ENCODE peak calls at places on chromosomes 1 and 21, in nine cellular contexts. X, S, P, Y, N, K, H, T and U are unnamed samples.

GRCh38 chr1:30189818-30190480 is 533.4 kb downstream of the MATN1 start:
- DNase-seq in X (no peak), S (no peak), P (no peak), Y (no peak), N (no peak), K (no peak), H (no peak), T (no peak), U (no peak)

GRCh38 chr1:60825593-60825992 is 256.8 kb upstream of the NFIA start:
- DNase-seq in X (no peak), S (no peak), P (no peak), Y (no peak), N (no peak), K (peak), H (no peak), T (no peak), U (no peak)

GRCh38 chr1:62589321-62589720 is 8.0 kb upstream of the ANGPTL3 start:
- DNase-seq in X (no peak), S (no peak), P (no peak), Y (peak), N (no peak), K (no peak), H (no peak), T (no peak), U (no peak)

GRCh38 chr1:220717800-220718640 is 27.9 kb downstream of the C1orf115 start:
- DNase-seq in X (no peak), S (no peak), P (no peak), Y (no peak), N (no peak), K (no peak), H (no peak), T (no peak), U (no peak)

GRCh38 chr21:42191978-42192595 is 26.9 kb upstream of the ABCG1 start:
- DNase-seq in X (no peak), S (no peak), P (no peak), Y (no peak), N (no peak), K (no peak), H (no peak), T (no peak), U (no peak)

GRCh38 chr1:26754086-26754874 is 33.5 kb upstream of the PIGV start:
- DNase-seq in X (no peak), S (no peak), P (no peak), Y (no peak), N (no peak), K (no peak), H (no peak), T (no peak), U (no peak)

GRCh38 chr1:30977105-30977504 is 68.5 kb upstream of the SDC3 start:
- DNase-seq in X (no peak), S (no peak), P (no peak), Y (peak), N (no peak), K (no peak), H (no peak), T (peak), U (no peak)

GRCh38 chr1:1960480-1961196 is 41.6 kb upstream of the TMEM52 start:
- DNase-seq in X (no peak), S (no peak), P (no peak), Y (no peak), N (no peak), K (no peak), H (no peak), T (no peak), U (no peak)

GRCh38 chr1:205442051-205442721 is 13.7 kb downstream of the BLACAT1 start:
- DNase-seq in X (no peak), S (no peak), P (no peak), Y (no peak), N (no peak), K (no peak), H (no peak), T (no peak), U (no peak)

GRCh38 chr1:204473415-204473965 is 21.1 kb downstream of the PIK3C2B start:
- DNase-seq in X (no peak), S (no peak), P (no peak), Y (no peak), N (no peak), K (no peak), H (no peak), T (no peak), U (no peak)

GRCh38 chr1:6365047-6365446 is 28.5 kb downstream of the ACOT7 start:
- DNase-seq in X (no peak), S (peak), P (peak), Y (no peak), N (no peak), K (no peak), H (no peak), T (peak), U (peak)

GRCh38 chr1:86082183-86082582 is 74.4 kb downstream of the COL24A1 start:
- DNase-seq in X (no peak), S (no peak), P (no peak), Y (no peak), N (no peak), K (no peak), H (no peak), T (no peak), U (no peak)

GRCh38 chr1:59055908-59056719 is 240.8 kb upstream of the FGGY start:
- DNase-seq in X (no peak), S (no peak), P (no peak), Y (no peak), N (no peak), K (no peak), H (no peak), T (no peak), U (no peak)

GRCh38 chr1:177130426-177130825 is 34.1 kb downstream of the ASTN1 start:
- DNase-seq in X (no peak), S (no peak), P (no peak), Y (no peak), N (no peak), K (no peak), H (no peak), T (no peak), U (no peak)

GRCh38 chr1:5915587-5916571 is 76.3 kb downstream of the NPHP4 start:
- DNase-seq in X (no peak), S (no peak), P (no peak), Y (peak), N (no peak), K (no peak), H (no peak), T (peak), U (no peak)

GRCh38 chr1:180515857-180516388 is 13.5 kb upstream of the ACBD6 start:
- DNase-seq in X (no peak), S (peak), P (peak), Y (peak), N (peak), K (no peak), H (peak), T (peak), U (peak)

GRCh38 chr1:234926252-234926573 is 202.4 kb downstream of the TOMM20 start:
- DNase-seq in X (no peak), S (no peak), P (no peak), Y (no peak), N (no peak), K (no peak), H (no peak), T (no peak), U (no peak)

GRCh38 chr1:167904641-167905040 is 9.3 kb downstream of the ADCY10 start:
- DNase-seq in X (no peak), S (no peak), P (no peak), Y (peak), N (no peak), K (no peak), H (no peak), T (peak), U (no peak)

GRCh38 chr1:187516874-187517273 is 688.1 kb downstream of the PLA2G4A start:
- DNase-seq in X (no peak), S (no peak), P (no peak), Y (no peak), N (no peak), K (no peak), H (no peak), T (no peak), U (no peak)